ENCODE peak calls at places on chromosomes 3 and 15, in nine cellular contexts. One of them, this sample, is unnamed. For H3K9me3, the result is how much of the 10 kb centered on the place peaks cover.

GRCh38 chr15:73983211-73983727 is 8.8 kb downstream of the STOML1 start:
- DNase-seq in tibial artery: peak
- DNase-seq in psoas muscle: peak
- DNase-seq in Peyer's patch: peak
- DNase-seq in sigmoid colon: peak
- DNase-seq in cardiac muscle cell: peak
- DNase-seq in H1: no peak
- DNase-seq in Panc1: no peak
- DNase-seq in lower lobe of right lung: peak
- DNase-seq in this sample: peak

GRCh38 chr3:196778755-196779154 is 39.1 kb downstream of the PAK2 start:
- DNase-seq in tibial artery: no peak
- DNase-seq in psoas muscle: no peak
- DNase-seq in Peyer's patch: no peak
- DNase-seq in sigmoid colon: no peak
- DNase-seq in cardiac muscle cell: peak
- DNase-seq in H1: no peak
- DNase-seq in Panc1: no peak
- DNase-seq in lower lobe of right lung: no peak
- DNase-seq in this sample: no peak

GRCh38 chr3:1798711-1799410 is 299.8 kb upstream of the CNTN4 start:
- DNase-seq in tibial artery: no peak
- DNase-seq in psoas muscle: no peak
- DNase-seq in Peyer's patch: no peak
- DNase-seq in sigmoid colon: no peak
- DNase-seq in cardiac muscle cell: no peak
- DNase-seq in H1: no peak
- DNase-seq in Panc1: no peak
- DNase-seq in lower lobe of right lung: no peak
- DNase-seq in this sample: no peak

GRCh38 chr15:73346735-73347312 is 21.9 kb downstream of the HCN4 start:
- DNase-seq in tibial artery: no peak
- DNase-seq in psoas muscle: peak
- DNase-seq in Peyer's patch: no peak
- DNase-seq in sigmoid colon: no peak
- DNase-seq in cardiac muscle cell: peak
- DNase-seq in H1: peak
- DNase-seq in Panc1: no peak
- DNase-seq in lower lobe of right lung: peak
- DNase-seq in this sample: no peak

GRCh38 chr15:76336254-76337046 is at the start of gene ISL2:
- DNase-seq in tibial artery: no peak
- DNase-seq in psoas muscle: no peak
- DNase-seq in Peyer's patch: peak
- DNase-seq in sigmoid colon: peak
- DNase-seq in cardiac muscle cell: peak
- DNase-seq in H1: peak
- DNase-seq in Panc1: no peak
- DNase-seq in lower lobe of right lung: peak
- DNase-seq in this sample: no peak

GRCh38 chr3:194129581-194130133 is 6.3 kb upstream of the HES1 start:
- DNase-seq in tibial artery: no peak
- DNase-seq in psoas muscle: no peak
- DNase-seq in Peyer's patch: no peak
- DNase-seq in sigmoid colon: peak
- DNase-seq in cardiac muscle cell: peak
- DNase-seq in H1: no peak
- DNase-seq in Panc1: no peak
- DNase-seq in lower lobe of right lung: no peak
- DNase-seq in this sample: no peak

GRCh38 chr3:187536185-187536584 is 134.0 kb downstream of the SST start:
- DNase-seq in tibial artery: no peak
- DNase-seq in psoas muscle: no peak
- DNase-seq in Peyer's patch: no peak
- DNase-seq in sigmoid colon: no peak
- DNase-seq in cardiac muscle cell: no peak
- DNase-seq in H1: no peak
- DNase-seq in Panc1: no peak
- DNase-seq in lower lobe of right lung: no peak
- DNase-seq in this sample: no peak

GRCh38 chr3:72274511-72275295 is 489.8 kb upstream of the PROK2 start:
- DNase-seq in tibial artery: peak
- DNase-seq in psoas muscle: no peak
- DNase-seq in Peyer's patch: peak
- DNase-seq in sigmoid colon: peak
- DNase-seq in cardiac muscle cell: peak
- DNase-seq in H1: no peak
- DNase-seq in Panc1: no peak
- DNase-seq in lower lobe of right lung: peak
- DNase-seq in this sample: no peak

GRCh38 chr15:85858586-85859375 is 64.1 kb upstream of the KLHL25 start:
- DNase-seq in tibial artery: no peak
- DNase-seq in psoas muscle: peak
- DNase-seq in Peyer's patch: peak
- DNase-seq in sigmoid colon: peak
- DNase-seq in cardiac muscle cell: peak
- DNase-seq in H1: peak
- DNase-seq in Panc1: no peak
- DNase-seq in lower lobe of right lung: peak
- DNase-seq in this sample: no peak

GRCh38 chr3:111981457-111981763 is 2.6 kb downstream of the ABHD10 start:
- DNase-seq in tibial artery: no peak
- DNase-seq in psoas muscle: no peak
- DNase-seq in Peyer's patch: no peak
- DNase-seq in sigmoid colon: no peak
- DNase-seq in cardiac muscle cell: no peak
- DNase-seq in H1: no peak
- DNase-seq in Panc1: no peak
- DNase-seq in lower lobe of right lung: no peak
- DNase-seq in this sample: no peak
- H3K4me3 ChIP-seq in tibial artery: no peak
- H3K4me3 ChIP-seq in psoas muscle: no peak
- H3K4me3 ChIP-seq in Peyer's patch: no peak
- H3K4me3 ChIP-seq in sigmoid colon: no peak
- H3K4me3 ChIP-seq in cardiac muscle cell: no peak
- H3K4me3 ChIP-seq in H1: no peak
- H3K4me3 ChIP-seq in Panc1: no peak
- H3K4me3 ChIP-seq in lower lobe of right lung: no peak
- H3K4me3 ChIP-seq in this sample: no peak

DNA sequence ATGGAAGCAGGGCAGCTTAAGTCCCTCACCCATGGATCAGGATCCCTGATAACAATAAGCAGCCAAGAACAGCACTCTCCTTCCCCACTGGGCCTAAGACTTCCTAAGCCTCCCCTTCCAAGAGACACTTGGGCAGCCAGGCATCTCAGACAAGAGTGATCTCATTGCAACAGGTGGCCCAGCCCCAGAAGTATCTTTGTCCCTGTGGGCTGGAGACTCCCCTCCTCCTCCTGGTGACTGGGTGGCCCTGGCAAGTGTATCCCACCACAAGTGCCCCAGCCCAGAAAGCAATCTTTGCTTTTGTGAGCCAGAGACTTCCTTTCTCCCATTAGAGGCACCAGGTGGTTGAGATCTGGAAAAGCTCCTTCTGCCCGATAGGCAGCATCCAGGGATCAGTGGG is 40.7 kb upstream of the POMGNT2 start:
- DNase-seq in tibial artery: no peak
- DNase-seq in psoas muscle: no peak
- DNase-seq in Peyer's patch: no peak
- DNase-seq in sigmoid colon: no peak
- DNase-seq in cardiac muscle cell: no peak
- DNase-seq in H1: no peak
- DNase-seq in Panc1: no peak
- DNase-seq in lower lobe of right lung: no peak
- DNase-seq in this sample: no peak
- TF ChIP-seq CTCF in tibial artery: no peak
- TF ChIP-seq CTCF in psoas muscle: no peak
- TF ChIP-seq CTCF in Peyer's patch: no peak
- TF ChIP-seq CTCF in sigmoid colon: no peak
- TF ChIP-seq CTCF in cardiac muscle cell: no peak
- TF ChIP-seq CTCF in H1: no peak
- TF ChIP-seq CTCF in Panc1: no peak
- TF ChIP-seq CTCF in lower lobe of right lung: no peak
- TF ChIP-seq CTCF in this sample: no peak

DNA sequence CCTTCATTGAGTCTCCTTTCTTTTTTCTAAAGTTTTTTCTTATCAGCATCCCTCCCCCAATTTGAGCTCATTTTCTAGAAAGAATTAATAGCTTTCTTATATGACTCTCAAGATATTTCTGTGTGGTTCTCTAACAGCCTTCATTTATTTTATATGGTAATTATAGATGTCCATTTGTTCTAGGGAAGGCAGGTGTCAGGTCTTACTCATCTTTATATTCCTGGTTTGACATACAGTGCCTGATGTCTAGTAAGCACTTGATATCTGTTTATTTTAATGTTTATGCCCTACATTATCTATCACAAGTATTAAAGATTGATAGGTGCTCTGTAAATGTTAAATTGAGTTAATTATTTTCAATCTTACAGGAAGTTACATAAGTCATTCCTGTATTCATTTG is 426.7 kb upstream of the TPRG1 start:
- DNase-seq in tibial artery: no peak
- DNase-seq in psoas muscle: no peak
- DNase-seq in Peyer's patch: no peak
- DNase-seq in sigmoid colon: no peak
- DNase-seq in cardiac muscle cell: no peak
- DNase-seq in H1: no peak
- DNase-seq in Panc1: no peak
- DNase-seq in lower lobe of right lung: no peak
- DNase-seq in this sample: no peak
- H3K9me3 ChIP-seq in tibial artery: under half
- H3K9me3 ChIP-seq in psoas muscle: under half
- H3K9me3 ChIP-seq in Peyer's patch: under half
- H3K9me3 ChIP-seq in sigmoid colon: under half
- H3K9me3 ChIP-seq in cardiac muscle cell: under half
- H3K9me3 ChIP-seq in H1: under half
- H3K9me3 ChIP-seq in Panc1: under half
- H3K9me3 ChIP-seq in lower lobe of right lung: under half
- H3K9me3 ChIP-seq in this sample: under half

GRCh38 chr3:158354713-158355112 is 216.3 kb upstream of the MLF1 start:
- DNase-seq in tibial artery: no peak
- DNase-seq in psoas muscle: no peak
- DNase-seq in Peyer's patch: no peak
- DNase-seq in sigmoid colon: no peak
- DNase-seq in cardiac muscle cell: no peak
- DNase-seq in H1: no peak
- DNase-seq in Panc1: no peak
- DNase-seq in lower lobe of right lung: no peak
- DNase-seq in this sample: no peak

GRCh38 chr3:158352551-158352950 is 218.4 kb upstream of the MLF1 start:
- DNase-seq in tibial artery: no peak
- DNase-seq in psoas muscle: no peak
- DNase-seq in Peyer's patch: no peak
- DNase-seq in sigmoid colon: no peak
- DNase-seq in cardiac muscle cell: peak
- DNase-seq in H1: no peak
- DNase-seq in Panc1: no peak
- DNase-seq in lower lobe of right lung: no peak
- DNase-seq in this sample: no peak

GRCh38 chr3:158355623-158356588 is 215.1 kb upstream of the MLF1 start:
- DNase-seq in tibial artery: no peak
- DNase-seq in psoas muscle: no peak
- DNase-seq in Peyer's patch: no peak
- DNase-seq in sigmoid colon: no peak
- DNase-seq in cardiac muscle cell: no peak
- DNase-seq in H1: no peak
- DNase-seq in Panc1: no peak
- DNase-seq in lower lobe of right lung: no peak
- DNase-seq in this sample: no peak

GRCh38 chr3:158347966-158348365 is 223.0 kb upstream of the MLF1 start:
- DNase-seq in tibial artery: no peak
- DNase-seq in psoas muscle: no peak
- DNase-seq in Peyer's patch: no peak
- DNase-seq in sigmoid colon: no peak
- DNase-seq in cardiac muscle cell: peak
- DNase-seq in H1: no peak
- DNase-seq in Panc1: no peak
- DNase-seq in lower lobe of right lung: no peak
- DNase-seq in this sample: no peak

GRCh38 chr3:158350971-158351370 is 220.0 kb upstream of the MLF1 start:
- DNase-seq in tibial artery: no peak
- DNase-seq in psoas muscle: no peak
- DNase-seq in Peyer's patch: no peak
- DNase-seq in sigmoid colon: no peak
- DNase-seq in cardiac muscle cell: no peak
- DNase-seq in H1: no peak
- DNase-seq in Panc1: no peak
- DNase-seq in lower lobe of right lung: no peak
- DNase-seq in this sample: no peak
- H3K4me3 ChIP-seq in tibial artery: no peak
- H3K4me3 ChIP-seq in psoas muscle: no peak
- H3K4me3 ChIP-seq in Peyer's patch: no peak
- H3K4me3 ChIP-seq in sigmoid colon: no peak
- H3K4me3 ChIP-seq in cardiac muscle cell: no peak
- H3K4me3 ChIP-seq in H1: no peak
- H3K4me3 ChIP-seq in Panc1: no peak
- H3K4me3 ChIP-seq in lower lobe of right lung: no peak
- H3K4me3 ChIP-seq in this sample: no peak

DNA sequence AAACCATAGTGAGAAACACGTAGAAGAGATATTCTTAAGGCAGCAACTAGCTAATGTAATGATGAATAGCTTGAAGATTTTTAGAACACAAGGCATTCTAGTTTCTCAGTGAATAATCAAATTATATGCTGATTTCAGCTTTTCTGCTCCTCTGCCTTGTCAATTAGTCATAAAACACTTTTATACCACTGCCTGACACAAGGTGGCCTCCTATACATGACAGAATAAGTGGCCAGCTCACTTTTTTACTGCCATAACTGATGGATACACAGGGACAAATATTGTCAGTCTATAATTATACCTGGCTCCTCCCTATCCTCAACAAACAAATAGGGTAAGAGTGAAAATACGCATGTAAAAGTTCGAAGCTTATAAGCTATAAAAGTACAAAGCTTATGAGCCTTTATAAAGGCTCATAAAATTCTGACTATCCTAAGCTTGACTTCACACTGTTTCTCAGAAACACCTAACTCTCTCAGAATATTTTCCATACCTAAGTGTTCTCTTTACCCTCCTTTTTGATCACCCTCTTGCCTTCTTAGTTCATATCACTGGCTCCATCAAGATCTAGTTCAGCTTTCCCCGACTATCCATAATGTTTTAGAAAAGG is 81.6 kb downstream of the HERC1 start:
- DNase-seq in tibial artery: no peak
- DNase-seq in psoas muscle: no peak
- DNase-seq in Peyer's patch: peak
- DNase-seq in sigmoid colon: no peak
- DNase-seq in cardiac muscle cell: peak
- DNase-seq in H1: no peak
- DNase-seq in Panc1: peak
- DNase-seq in lower lobe of right lung: no peak
- DNase-seq in this sample: peak
- TF ChIP-seq CTCF in tibial artery: peak
- TF ChIP-seq CTCF in psoas muscle: peak
- TF ChIP-seq CTCF in Peyer's patch: peak
- TF ChIP-seq CTCF in sigmoid colon: peak
- TF ChIP-seq CTCF in cardiac muscle cell: peak
- TF ChIP-seq CTCF in H1: no peak
- TF ChIP-seq CTCF in Panc1: peak
- TF ChIP-seq CTCF in lower lobe of right lung: peak
- TF ChIP-seq CTCF in this sample: peak

GRCh38 chr3:294581-294980 is 98.0 kb downstream of the CHL1 start:
- DNase-seq in tibial artery: no peak
- DNase-seq in psoas muscle: no peak
- DNase-seq in Peyer's patch: no peak
- DNase-seq in sigmoid colon: no peak
- DNase-seq in cardiac muscle cell: no peak
- DNase-seq in H1: no peak
- DNase-seq in Panc1: no peak
- DNase-seq in lower lobe of right lung: no peak
- DNase-seq in this sample: no peak
- H3K9me3 ChIP-seq in tibial artery: under half
- H3K9me3 ChIP-seq in psoas muscle: under half
- H3K9me3 ChIP-seq in Peyer's patch: under half
- H3K9me3 ChIP-seq in sigmoid colon: under half
- H3K9me3 ChIP-seq in cardiac muscle cell: under half
- H3K9me3 ChIP-seq in H1: under half
- H3K9me3 ChIP-seq in Panc1: under half
- H3K9me3 ChIP-seq in lower lobe of right lung: under half
- H3K9me3 ChIP-seq in this sample: under half

This sample was measured in thoracic aorta.